ENCODE peak calls at places on chromosomes 12 and 14, in nine cellular contexts. H, M, F, L, S, Q, I, C and Z are unnamed samples.

GRCh38 chr14:93240678-93241000 is 33.6 kb downstream of the UBR7 start:
- DNase-seq in F (no peak), S (no peak), Q (no peak), L (no peak), M (no peak), H (no peak), I (no peak), C (no peak), Z (no peak)

GRCh38 chr12:65667932-65668331 is 156.4 kb upstream of the HMGA2 start:
- DNase-seq in I (no peak), F (no peak), Q (no peak), S (no peak), H (no peak), M (no peak), C (no peak), L (no peak), Z (no peak)

GRCh38 chr12:100927825-100928224 is 133.2 kb downstream of the ANO4 start:
- DNase-seq in I (no peak), C (no peak), M (no peak), L (no peak), Q (no peak), F (no peak), H (no peak), S (no peak), Z (no peak)

GRCh38 chr14:85576848-85577541 is 47.1 kb downstream of the FLRT2 start:
- DNase-seq in Q (no peak), L (no peak), F (no peak), I (no peak), S (peak), H (no peak), M (no peak), C (no peak), Z (no peak)

GRCh38 chr12:25756974-25757665 is 201.4 kb upstream of the RASSF8 start:
- DNase-seq in I (no peak), F (no peak), C (no peak), M (no peak), Q (no peak), S (no peak), L (no peak), H (no peak), Z (no peak)

GRCh38 chr12:112602150-112602549 is 183.4 kb downstream of the PTPN11 start:
- DNase-seq in I (no peak), S (no peak), F (no peak), M (no peak), C (no peak), H (no peak), L (no peak), Q (no peak), Z (no peak)

GRCh38 chr14:93959239-93960107 is 16.9 kb downstream of the ASB2 start:
- DNase-seq in F (peak), L (peak), H (peak), M (peak), Q (no peak), C (peak), I (no peak), S (peak), Z (no peak)

GRCh38 chr14:71320734-71321555 is 413.7 kb downstream of the PCNX1 start:
- DNase-seq in C (no peak), Q (peak), S (peak), I (peak), L (peak), M (peak), H (peak), F (no peak), Z (peak)

GRCh38 chr12:21656931-21657335 is 709 bp downstream of the LDHB start:
- DNase-seq in S (peak), C (peak), Q (peak), F (peak), I (peak), H (no peak), L (peak), M (no peak), Z (no peak)

GRCh38 chr14:99331796-99332195 is 59.8 kb upstream of the BCL11B start:
- DNase-seq in M (no peak), I (no peak), H (no peak), S (no peak), L (no peak), Q (no peak), F (no peak), C (no peak), Z (no peak)

GRCh38 chr14:76181546-76181945 is 29.8 kb downstream of the GPATCH2L start:
- DNase-seq in L (no peak), Q (no peak), M (no peak), F (no peak), S (peak), I (no peak), H (no peak), C (peak), Z (no peak)

GRCh38 chr12:33825986-33826602 is 196.2 kb upstream of the ALG10 start:
- DNase-seq in F (no peak), C (no peak), M (no peak), Q (no peak), L (no peak), S (no peak), H (no peak), I (no peak), Z (no peak)

GRCh38 chr14:63563370-63564026 is 20.3 kb upstream of the PPP2R5E start:
- DNase-seq in I (no peak), C (no peak), M (no peak), F (no peak), S (peak), Q (no peak), H (no peak), L (no peak), Z (no peak)

GRCh38 chr14:31173120-31173837 is 34.3 kb downstream of the HECTD1 start:
- DNase-seq in H (no peak), I (no peak), F (no peak), L (no peak), M (no peak), S (no peak), C (no peak), Q (no peak), Z (no peak)

GRCh38 chr14:48954446-48954845 is 631.7 kb downstream of the RPS29 start:
- DNase-seq in L (no peak), C (no peak), H (no peak), M (no peak), I (no peak), Q (no peak), F (no peak), S (no peak), Z (no peak)

GRCh38 chr12:115941362-115941761 is 336.1 kb downstream of the MED13L start:
- DNase-seq in F (no peak), I (no peak), L (no peak), M (no peak), H (no peak), S (no peak), Q (no peak), C (no peak), Z (no peak)

GRCh38 chr14:54291491-54292191 is 105.2 kb upstream of the CDKN3 start:
- DNase-seq in F (no peak), S (no peak), C (no peak), L (no peak), H (no peak), M (no peak), I (no peak), Q (no peak), Z (no peak)

GRCh38 chr12:63068857-63069442 is 82.1 kb downstream of the AVPR1A start:
- DNase-seq in M (no peak), L (peak), H (no peak), C (peak), S (peak), I (peak), Q (peak), F (peak), Z (no peak)

GRCh38 chr12:57467212-57467874 is 7.8 kb downstream of the GLI1 start:
- DNase-seq in L (no peak), C (no peak), M (no peak), I (no peak), H (no peak), S (no peak), F (no peak), Q (no peak), Z (no peak)

GRCh38 chr12:54417712-54418440 is 1.2 kb downstream of the ITGA5 start:
- DNase-seq in C (no peak), F (no peak), H (no peak), Q (no peak), M (no peak), L (no peak), S (peak), I (no peak), Z (no peak)

GRCh38 chr14:104784846-104785707 is 10.5 kb downstream of the AKT1 start:
- DNase-seq in S (peak), I (no peak), C (no peak), Q (peak), F (no peak), L (peak), H (no peak), M (peak), Z (no peak)

GRCh38 chr12:47977772-47978597 is 14.6 kb downstream of the TMEM106C start:
- DNase-seq in F (no peak), L (no peak), I (no peak), S (no peak), C (no peak), Q (no peak), M (no peak), H (peak), Z (no peak)

GRCh38 chr14:95835331-95835730 is 41.3 kb upstream of the TUNAR start:
- DNase-seq in S (peak), H (no peak), Q (no peak), M (no peak), C (no peak), F (no peak), L (no peak), I (no peak), Z (no peak)

GRCh38 chr14:77580964-77581505 is 35.4 kb downstream of the SPTLC2 start:
- DNase-seq in M (no peak), H (peak), S (peak), F (no peak), L (peak), C (no peak), Q (peak), I (no peak), Z (no peak)

GRCh38 chr14:25049127-25049558 is 804 bp downstream of the STXBP6 start:
- DNase-seq in F (no peak), Q (no peak), L (no peak), H (no peak), I (no peak), M (no peak), C (no peak), S (no peak), Z (no peak)

GRCh38 chr14:68695871-68696665 is 96.8 kb downstream of the ZFP36L1 start:
- DNase-seq in F (no peak), L (no peak), C (no peak), S (no peak), Q (no peak), M (no peak), I (no peak), H (no peak), Z (no peak)

GRCh38 chr12:22635812-22636211 is 10.8 kb downstream of the ETNK1 start:
- DNase-seq in L (no peak), S (no peak), F (no peak), Q (no peak), M (no peak), H (no peak), C (no peak), I (no peak), Z (no peak)

GRCh38 chr14:58638231-58639205 is 756 bp downstream of the DACT1 start:
- DNase-seq in F (no peak), S (peak), C (no peak), H (no peak), M (no peak), I (no peak), L (no peak), Q (peak), Z (no peak)

GRCh38 chr14:69658664-69659261 is 47.4 kb downstream of the SUSD6 start:
- DNase-seq in F (no peak), C (no peak), S (no peak), M (no peak), L (no peak), H (no peak), I (no peak), Q (peak), Z (no peak)

GRCh38 chr14:22070119-22070982 is 396.7 kb upstream of the OR4E1 start:
- DNase-seq in L (peak), M (no peak), H (no peak), C (peak), I (no peak), Q (no peak), S (no peak), F (no peak), Z (no peak)

GRCh38 chr14:32611752-32612151 is 282.7 kb downstream of the AKAP6 start:
- DNase-seq in M (no peak), H (no peak), C (no peak), F (no peak), I (no peak), L (no peak), S (peak), Q (no peak), Z (no peak)

GRCh38 chr14:101187017-101187815 is 283.7 kb upstream of the RTL1 start:
- DNase-seq in Q (peak), L (no peak), I (no peak), C (no peak), S (no peak), H (no peak), F (no peak), M (peak), Z (no peak)

GRCh38 chr12:58917699-58918334 is 2.5 kb downstream of the LRIG3 start:
- DNase-seq in Q (peak), M (no peak), S (peak), C (no peak), L (no peak), F (no peak), I (no peak), H (no peak), Z (no peak)